ENCODE peak calls at places on chromosomes 16 and 17, in six cellular contexts. Z is colonic mucosa, V is ovary, G is lung, P is body of pancreas, X is gastrocnemius medialis. R is an unnamed sample.

GRCh38 chr16:84532299-84532724 is 27.9 kb upstream of the MEAK7 start:
- DNase-seq in X (peak; percentile 70), P (peak; percentile 25), G (peak; percentile 47), Z (no peak), V (peak; percentile 53), R (no peak)

GRCh38 chr17:45227101-45227591 is 5.5 kb downstream of the FMNL1 start:
- DNase-seq in X (no peak), V (no peak), Z (peak; percentile 40), P (no peak), G (no peak), R (peak; percentile 46)

GRCh38 chr17:80738987-80739730 is 194.5 kb downstream of the RPTOR start:
- DNase-seq in X (no peak), Z (no peak), V (no peak), P (no peak), G (no peak), R (no peak)

GRCh38 chr17:43945074-43945824 is 3.0 kb upstream of the PPY start:
- DNase-seq in P (no peak), X (no peak), Z (no peak), G (no peak), V (no peak), R (no peak)

GRCh38 chr16:57559075-57559790 is 16.8 kb downstream of the ADGRG5 start:
- DNase-seq in Z (no peak), X (no peak), V (no peak), G (no peak), P (no peak), R (no peak)

GRCh38 chr17:147796-148740 is 10.7 kb downstream of the SCGB1C2 start:
- DNase-seq in X (no peak), Z (no peak), V (peak; percentile 5), G (no peak), P (peak; percentile 6), R (no peak)

GRCh38 chr17:36131931-36132330 is 28.3 kb downstream of the CCL4 start:
- DNase-seq in X (no peak), G (no peak), Z (no peak), V (no peak), P (no peak), R (no peak)

GRCh38 chr17:33239702-33240101 is 53.4 kb downstream of the ASIC2 start:
- DNase-seq in X (no peak), V (no peak), G (no peak), P (no peak), Z (no peak), R (no peak)

GRCh38 chr17:66365204-66365524 is 62.8 kb downstream of the PRKCA start:
- DNase-seq in Z (no peak), V (no peak), G (no peak), P (no peak), X (no peak), R (peak; percentile 61)

GRCh38 chr16:82639666-82640336 is 13.0 kb downstream of the CDH13 start:
- DNase-seq in V (no peak), Z (peak; percentile 76), P (peak; percentile 33), G (peak; percentile 36), X (peak; percentile 50), R (peak; percentile 57)

GRCh38 chr16:67645397-67646121 is 615 bp downstream of the CARMIL2 start:
- DNase-seq in P (no peak), G (no peak), Z (no peak), X (no peak), V (no peak), R (no peak)

GRCh38 chr16:65125871-65126270 is 4.0 kb upstream of the CDH11 start:
- DNase-seq in V (peak; percentile 39), G (no peak), X (no peak), P (no peak), Z (no peak), R (no peak)

GRCh38 chr16:19674485-19674884 is 43.5 kb downstream of the KNOP1 start:
- DNase-seq in V (no peak), X (no peak), G (no peak), Z (no peak), P (no peak), R (no peak)

GRCh38 chr16:75653926-75654325 is 6.4 kb downstream of the TERF2IP start:
- DNase-seq in Z (no peak), V (no peak), P (no peak), G (no peak), X (no peak), R (no peak)

GRCh38 chr16:85961988-85962915 is 63.3 kb downstream of the IRF8 start:
- DNase-seq in X (no peak), Z (no peak), P (no peak), V (no peak), G (no peak), R (no peak)

GRCh38 chr16:84594725-84595038 is 23.2 kb downstream of the COTL1 start:
- DNase-seq in X (no peak), G (no peak), Z (no peak), V (no peak), P (no peak), R (no peak)

GRCh38 chr16:82801361-82801760 is 174.6 kb downstream of the CDH13 start:
- DNase-seq in V (no peak), Z (no peak), P (no peak), G (no peak), X (no peak), R (no peak)

GRCh38 chr17:79834575-79835469 is 4.4 kb downstream of the CBX4 start:
- DNase-seq in X (no peak), Z (peak; percentile 31), P (peak; percentile 41), G (no peak), V (no peak), R (no peak)

GRCh38 chr16:30472328-30472942 is at the start of gene ITGAL:
- DNase-seq in P (no peak), G (peak; percentile 62), X (peak; percentile 31), Z (peak; percentile 46), V (no peak), R (peak; percentile 81)

GRCh38 chr17:48577946-48578615 is at the start of gene HOXB4:
- DNase-seq in P (no peak), Z (peak; percentile 86), G (peak; percentile 60), V (no peak), X (peak; percentile 64), R (peak; percentile 30)

GRCh38 chr17:3513305-3514035 is 37.7 kb downstream of the ASPA start:
- DNase-seq in X (no peak), G (no peak), P (no peak), V (no peak), Z (no peak), R (no peak)

GRCh38 chr17:34171245-34171818 is 83.8 kb upstream of the CCL2 start:
- DNase-seq in G (peak; percentile 60), P (peak; percentile 70), V (no peak), Z (peak; percentile 61), X (no peak), R (peak; percentile 56)

GRCh38 chr16:86568677-86569623 is 2.3 kb downstream of the FOXC2 start:
- DNase-seq in G (no peak), Z (no peak), X (no peak), V (no peak), P (no peak), R (no peak)

GRCh38 chr16:1331712-1332617 is 1.5 kb upstream of the BAIAP3 start:
- DNase-seq in X (peak; percentile 47), G (peak; percentile 66), Z (peak; percentile 60), P (peak; percentile 79), V (no peak), R (peak; percentile 42)

GRCh38 chr16:87389245-87389644 is 2.9 kb upstream of the MAP1LC3B start:
- DNase-seq in G (no peak), P (no peak), V (no peak), Z (no peak), X (no peak), R (no peak)

GRCh38 chr16:78874241-78874983 is 726.1 kb downstream of the MAF start:
- DNase-seq in Z (no peak), G (no peak), X (no peak), P (no peak), V (no peak), R (no peak)
- H3K9me3 ChIP-seq in Z (no peaks in the 10 kb centered on the region), G (no peaks in the 10 kb centered on the region), X (no peaks in the 10 kb centered on the region), P (no peaks in the 10 kb centered on the region), V (no peaks in the 10 kb centered on the region), R (no peaks in the 10 kb centered on the region)

GRCh38 chr16:35146723-35147458 is 1687.5 kb downstream of the TP53TG3F start:
- DNase-seq in X (no peak), Z (no peak), P (no peak), V (no peak), G (no peak), R (no peak)

GRCh38 chr16:35150805-35151312 is 1691.4 kb downstream of the TP53TG3F start:
- DNase-seq in X (no peak), V (no peak), G (no peak), Z (no peak), P (no peak), R (no peak)

GRCh38 chr16:35149550-35149949 is 1690.1 kb downstream of the TP53TG3F start:
- DNase-seq in P (no peak), G (no peak), X (no peak), V (no peak), Z (no peak), R (no peak)

GRCh38 chr16:35147556-35148504 is 1688.4 kb downstream of the TP53TG3F start:
- DNase-seq in P (no peak), X (no peak), G (no peak), V (no peak), Z (no peak), R (no peak)

DNA sequence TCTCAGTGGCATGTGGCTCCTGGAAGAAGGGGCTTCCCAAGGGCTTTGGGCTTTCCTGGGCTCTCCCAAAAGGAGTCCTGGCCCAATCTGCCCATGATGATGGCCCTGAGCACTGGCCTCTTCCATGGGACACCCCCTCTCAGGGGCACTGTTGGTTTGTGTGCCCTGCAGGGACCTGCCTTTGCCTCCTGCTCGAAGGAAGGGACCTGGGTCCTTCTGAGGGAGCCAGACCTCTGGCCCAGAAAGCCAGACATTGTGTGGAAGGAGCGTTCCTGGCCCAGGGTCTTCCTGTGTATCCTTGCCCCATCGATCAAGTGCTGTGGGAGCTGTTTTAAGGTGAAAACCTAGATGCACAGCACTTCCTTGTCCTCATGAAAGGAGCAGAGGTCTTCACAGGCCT is 1689.3 kb downstream of the TP53TG3F start:
- DNase-seq in P (no peak), Z (no peak), G (no peak), V (no peak), X (no peak), R (no peak)
- H3K9me3 ChIP-seq in P (no peaks in the 10 kb centered on the region), Z (no peaks in the 10 kb centered on the region), G (peaks cover 53% of the 10 kb centered on the region), V (no peaks in the 10 kb centered on the region), X (no peaks in the 10 kb centered on the region), R (peaks cover 3% of the 10 kb centered on the region)

GRCh38 chr17:82329683-82330321 is 3.8 kb downstream of the SECTM1 start:
- DNase-seq in Z (no peak), P (no peak), V (no peak), X (no peak), G (no peak), R (no peak)

GRCh38 chr17:82328994-82329507 is 4.5 kb downstream of the SECTM1 start:
- DNase-seq in X (no peak), Z (no peak), V (no peak), P (no peak), G (no peak), R (no peak)

GRCh38 chr17:82327289-82327688 is 6.3 kb downstream of the SECTM1 start:
- DNase-seq in G (no peak), Z (no peak), P (no peak), X (no peak), V (no peak), R (no peak)

GRCh38 chr17:82327757-82328140 is 5.8 kb downstream of the SECTM1 start:
- DNase-seq in X (no peak), V (no peak), P (no peak), G (no peak), Z (no peak), R (no peak)

GRCh38 chr17:82328141-82328993 is 5.2 kb downstream of the SECTM1 start:
- DNase-seq in V (no peak), X (no peak), G (no peak), P (no peak), Z (peak; percentile 85), R (peak; percentile 97)
- H3K9me3 ChIP-seq in V (no peaks in the 10 kb centered on the region), X (no peaks in the 10 kb centered on the region), G (no peaks in the 10 kb centered on the region), P (no peaks in the 10 kb centered on the region), Z (no peaks in the 10 kb centered on the region), R (no peaks in the 10 kb centered on the region)

GRCh38 chr16:50393461-50394214 is 24.9 kb upstream of the BRD7 start:
- DNase-seq in Z (no peak), X (no peak), P (no peak), G (peak; percentile 26), V (no peak), R (no peak)
- H3K9me3 ChIP-seq in Z (no peaks in the 10 kb centered on the region), X (no peaks in the 10 kb centered on the region), P (no peaks in the 10 kb centered on the region), G (no peaks in the 10 kb centered on the region), V (no peaks in the 10 kb centered on the region), R (no peaks in the 10 kb centered on the region)